ENCODE peak calls at places on chromosome 4, in eight cellular contexts. J is upper lobe of right lung; W is psoas muscle; I is fibroblast of lung; T is lower lobe of right lung; O is caudate nucleus; A is endothelial cell of umbilical vein; B is CD8-positive, alpha-beta T cell. D is an unnamed sample.

GRCh38 chr4:3673716-3674478 is 92.3 kb upstream of the ADRA2C start:
- DNase-seq in J (peak), W (no peak), I (no peak), T (peak), O (no peak), A (no peak), B (no peak), D (no peak)

GRCh38 chr4:30001628-30002027 is 718.5 kb upstream of the PCDH7 start:
- DNase-seq in J (no peak), W (no peak), I (no peak), T (no peak), O (no peak), A (no peak), B (no peak), D (no peak)

GRCh38 chr4:41668024-41668423 is 80.5 kb downstream of the PHOX2B start:
- DNase-seq in J (no peak), W (no peak), I (no peak), T (no peak), O (no peak), A (no peak), B (no peak), D (no peak)

GRCh38 chr4:44493924-44494323 is 45.3 kb upstream of the KCTD8 start:
- DNase-seq in J (no peak), W (no peak), I (no peak), T (no peak), O (no peak), A (peak), B (no peak), D (no peak)

GRCh38 chr4:138645289-138645688 is 370.3 kb upstream of the NOCT start:
- DNase-seq in J (no peak), W (no peak), I (peak), T (no peak), O (no peak), A (no peak), B (no peak), D (no peak)

GRCh38 chr4:146059153-146059552 is 116.4 kb upstream of the LSM6 start:
- DNase-seq in J (no peak), W (no peak), I (no peak), T (no peak), O (no peak), A (no peak), B (no peak), D (no peak)

GRCh38 chr4:122663814-122664610 is 43.1 kb upstream of the IL21 start:
- DNase-seq in J (no peak), W (no peak), I (peak), T (no peak), O (no peak), A (peak), B (no peak), D (no peak)

GRCh38 chr4:169128902-169129301 is 118.8 kb upstream of the CBR4 start:
- DNase-seq in J (no peak), W (no peak), I (no peak), T (no peak), O (no peak), A (no peak), B (no peak), D (no peak)

GRCh38 chr4:137892134-137892533 is 350.0 kb downstream of the SLC7A11 start:
- DNase-seq in J (no peak), W (no peak), I (peak), T (no peak), O (no peak), A (no peak), B (no peak), D (no peak)

GRCh38 chr4:169142906-169143305 is 127.8 kb downstream of the SH3RF1 start:
- DNase-seq in J (no peak), W (no peak), I (no peak), T (no peak), O (no peak), A (no peak), B (no peak), D (no peak)

GRCh38 chr4:99633772-99634171 is 23.9 kb downstream of the C4orf54 start:
- DNase-seq in J (no peak), W (no peak), I (peak), T (no peak), O (no peak), A (no peak), B (no peak), D (no peak)

GRCh38 chr4:83011779-83012630 is 1.4 kb upstream of the LIN54 start:
- DNase-seq in J (peak), W (peak), I (no peak), T (peak), O (no peak), A (peak), B (peak), D (no peak)

GRCh38 chr4:74311696-74312313 is 3.5 kb downstream of the EPGN start:
- DNase-seq in J (no peak), W (no peak), I (peak), T (no peak), O (no peak), A (peak), B (no peak), D (no peak)

GRCh38 chr4:95141376-95141775 is 383.6 kb downstream of the BMPR1B start:
- DNase-seq in J (no peak), W (no peak), I (no peak), T (no peak), O (no peak), A (no peak), B (no peak), D (no peak)

GRCh38 chr4:142416711-142417275 is 429.3 kb downstream of the INPP4B start:
- DNase-seq in J (no peak), W (no peak), I (peak), T (no peak), O (no peak), A (peak), B (no peak), D (no peak)

GRCh38 chr4:79232555-79232954 is 93.3 kb downstream of the NAA11 start:
- DNase-seq in J (no peak), W (no peak), I (peak), T (no peak), O (no peak), A (no peak), B (no peak), D (no peak)

GRCh38 chr4:118327554-118328241 is 25.1 kb downstream of the PRSS12 start:
- DNase-seq in J (no peak), W (no peak), I (no peak), T (no peak), O (no peak), A (no peak), B (no peak), D (no peak)

GRCh38 chr4:118322831-118323502 is 29.8 kb downstream of the PRSS12 start:
- DNase-seq in J (no peak), W (no peak), I (no peak), T (no peak), O (no peak), A (no peak), B (no peak), D (no peak)

GRCh38 chr4:118326585-118326984 is 26.2 kb downstream of the PRSS12 start:
- DNase-seq in J (no peak), W (no peak), I (no peak), T (no peak), O (no peak), A (no peak), B (no peak), D (no peak)

GRCh38 chr4:118329849-118330248 is 23.0 kb downstream of the PRSS12 start:
- DNase-seq in J (no peak), W (no peak), I (no peak), T (no peak), O (no peak), A (no peak), B (no peak), D (no peak)

DNA sequence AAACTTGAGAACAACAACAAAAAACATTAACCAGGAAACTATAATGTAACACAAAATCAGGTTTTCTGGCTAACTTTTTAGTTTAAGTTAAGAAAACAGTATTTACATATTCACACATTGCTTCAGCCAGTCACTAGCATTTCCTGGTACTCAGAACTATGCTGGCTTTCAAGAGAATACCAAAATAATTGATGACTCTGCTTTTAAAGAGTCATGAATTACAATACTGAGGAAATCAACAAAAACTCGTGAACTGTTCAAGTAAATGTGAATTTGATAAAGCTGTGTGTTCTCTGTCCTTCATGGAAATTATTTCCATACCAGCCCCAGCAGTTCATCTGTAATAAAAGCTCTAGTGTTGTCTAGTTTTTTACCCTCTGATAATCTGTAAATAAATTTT is 27.4 kb downstream of the PRSS12 start:
- DNase-seq in J (no peak), W (no peak), I (no peak), T (no peak), O (no peak), A (no peak), B (no peak), D (no peak)
- H3K27ac ChIP-seq in J (no peak), W (no peak), I (no peak), T (no peak), O (no peak), A (no peak), B (no peak), D (no peak)

DNA sequence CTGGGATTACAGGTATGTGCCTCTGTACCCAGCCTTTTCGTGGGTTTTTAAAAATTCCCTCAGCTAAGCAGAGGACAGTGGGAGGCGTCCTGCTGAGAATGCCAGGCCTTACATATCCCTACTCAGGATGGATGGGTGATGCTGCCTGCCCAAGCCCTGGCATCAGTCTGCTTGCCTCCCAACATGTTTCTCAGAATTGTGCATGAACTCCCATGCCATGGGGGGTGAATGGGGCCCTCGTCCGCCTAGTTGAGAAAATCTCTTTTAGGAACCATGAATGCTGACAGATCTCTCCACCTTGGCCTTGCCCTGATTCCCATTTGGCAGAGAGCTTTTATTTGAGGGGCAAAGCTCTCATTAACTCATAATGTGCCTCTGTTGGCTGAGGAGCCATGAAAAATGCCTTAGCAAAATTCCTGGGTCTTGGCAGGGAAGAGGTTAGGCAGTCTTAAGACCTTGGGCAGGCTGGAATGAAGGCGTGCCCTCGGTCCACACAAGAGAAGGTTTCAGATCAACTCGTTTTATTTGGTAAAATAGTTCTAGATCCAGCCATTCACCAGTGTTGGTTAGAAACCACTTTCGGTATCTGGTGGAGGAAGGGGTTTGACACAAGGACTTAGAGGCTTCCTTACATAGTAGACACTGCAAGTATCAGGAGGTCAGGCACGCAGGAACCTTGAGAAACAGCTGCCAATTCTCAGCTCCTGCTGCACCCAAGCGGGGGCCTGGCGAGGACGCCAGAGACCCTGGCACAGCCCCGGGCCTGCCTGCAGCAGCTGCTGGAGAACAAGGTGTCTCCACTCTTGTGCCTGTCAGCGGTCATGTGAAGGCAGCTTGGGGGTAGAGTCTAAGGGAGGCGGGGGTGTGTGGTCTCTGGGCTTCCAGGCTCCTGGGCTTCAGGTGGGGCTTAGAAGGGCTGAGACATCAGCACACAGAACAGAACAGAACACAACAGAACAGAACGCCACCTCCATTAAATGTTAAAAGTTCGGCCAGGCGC is 192.8 kb upstream of the PSAPL1 start:
- DNase-seq in J (no peak), W (no peak), I (no peak), T (no peak), O (no peak), A (no peak), B (no peak), D (no peak)
- H3K27ac ChIP-seq in J (no peak), W (no peak), I (no peak), T (no peak), O (no peak), A (no peak), B (no peak), D (no peak)

GRCh38 chr4:7784131-7784870 is 155.4 kb downstream of the AFAP1 start:
- DNase-seq in J (peak), W (no peak), I (no peak), T (no peak), O (no peak), A (no peak), B (no peak), D (no peak)
- H3K27ac ChIP-seq in J (no peak), W (no peak), I (no peak), T (no peak), O (no peak), A (peak), B (no peak), D (no peak)

GRCh38 chr4:67702166-67702565 is 1.2 kb upstream of the UBA6 start:
- DNase-seq in J (no peak), W (no peak), I (no peak), T (no peak), O (no peak), A (no peak), B (no peak), D (no peak)

GRCh38 chr4:67700874-67701850 is at the start of gene UBA6:
- DNase-seq in J (peak), W (peak), I (peak), T (peak), O (peak), A (peak), B (peak), D (peak)

GRCh38 chr4:67700119-67700873 is 659 bp downstream of the UBA6 start:
- DNase-seq in J (no peak), W (no peak), I (peak), T (no peak), O (no peak), A (no peak), B (peak), D (no peak)

GRCh38 chr4:67697860-67698655 is 2.9 kb downstream of the UBA6 start:
- DNase-seq in J (no peak), W (no peak), I (no peak), T (no peak), O (no peak), A (no peak), B (no peak), D (no peak)

DNA sequence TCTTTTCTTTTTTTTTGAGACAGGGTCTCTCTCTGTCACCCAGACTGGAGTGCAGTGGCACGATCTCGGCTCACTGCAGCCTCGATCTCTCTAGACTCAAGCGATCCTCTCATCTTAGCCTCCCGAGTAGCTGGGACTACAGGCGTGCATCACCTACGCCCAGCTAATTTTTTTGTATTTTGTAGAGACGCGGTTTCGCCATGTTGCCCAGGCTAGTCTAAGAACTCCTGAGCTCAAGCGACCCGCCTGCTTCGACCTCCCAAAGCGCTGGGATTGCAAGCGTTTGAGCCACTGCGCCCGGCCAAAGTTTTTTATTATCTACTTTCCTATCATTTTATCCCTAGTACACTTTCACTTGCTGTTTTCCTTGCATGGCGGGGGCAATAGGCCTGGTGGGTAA is 1.4 kb downstream of the UBA6 start:
- DNase-seq in J (no peak), W (no peak), I (no peak), T (no peak), O (no peak), A (no peak), B (no peak), D (no peak)
- H3K27ac ChIP-seq in J (peak), W (no peak), I (peak), T (peak), O (no peak), A (peak), B (no peak), D (no peak)

GRCh38 chr4:185880571-185880970 is 68.6 kb upstream of the SORBS2 start:
- DNase-seq in J (no peak), W (no peak), I (no peak), T (no peak), O (no peak), A (no peak), B (no peak), D (no peak)
- H3K27ac ChIP-seq in J (no peak), W (no peak), I (no peak), T (no peak), O (no peak), A (no peak), B (no peak), D (no peak)

D was measured in effector memory CD4-positive, alpha-beta T cell.